ENCODE peak calls at places on chromosomes 7 and 10, in six cellular contexts. L is HCT116, J is PC-3, X is adipocyte, D is fibroblast of lung, C is Karpas-422. Q is an unnamed sample. For H3K4me1, the result is how much of the 10 kb centered on the place peaks cover.

GRCh38 chr10:6203331-6204062 is 765 bp downstream of the PFKFB3 start:
- DNase-seq in J (peak), D (peak), L (no peak), C (peak), X (peak), Q (peak)

GRCh38 chr10:77849039-77849664 is 77.4 kb downstream of the DLG5 start:
- DNase-seq in X (no peak), J (no peak), C (no peak), L (no peak), D (no peak), Q (no peak)

GRCh38 chr7:137282043-137282442 is 61.5 kb downstream of the PTN start:
- DNase-seq in J (no peak), L (no peak), X (peak), C (no peak), D (peak), Q (no peak)

GRCh38 chr7:148695953-148696352 is 2.8 kb upstream of the CUL1 start:
- DNase-seq in L (no peak), D (no peak), X (no peak), C (no peak), J (no peak), Q (no peak)

GRCh38 chr10:110535958-110536891 is 31.3 kb upstream of the SMC3 start:
- DNase-seq in D (peak), L (no peak), X (peak), C (peak), J (peak), Q (no peak)

GRCh38 chr10:121574519-121575170 is 23.6 kb downstream of the FGFR2 start:
- DNase-seq in J (no peak), X (no peak), D (no peak), C (no peak), L (no peak), Q (no peak)

GRCh38 chr7:127770870-127771269 is 118.9 kb downstream of the SND1 start:
- DNase-seq in C (no peak), D (peak), J (no peak), L (no peak), X (peak), Q (no peak)

GRCh38 chr10:21194510-21194993 is 297.4 kb upstream of the NEBL start:
- DNase-seq in C (no peak), X (no peak), D (peak), L (peak), J (peak), Q (no peak)

GRCh38 chr7:77262311-77262710 is 62.7 kb upstream of the FGL2 start:
- DNase-seq in J (no peak), X (no peak), L (no peak), C (no peak), D (no peak), Q (no peak)

GRCh38 chr10:24790599-24790998 is 66.9 kb upstream of the ARHGAP21 start:
- DNase-seq in X (no peak), C (no peak), D (no peak), J (no peak), L (no peak), Q (no peak)

GRCh38 chr7:155296006-155296787 is 1.5 kb upstream of the INSIG1 start:
- DNase-seq in J (no peak), L (no peak), D (no peak), X (no peak), C (no peak), Q (no peak)

GRCh38 chr10:75245354-75246001 is 9.7 kb upstream of the COMTD1 start:
- DNase-seq in X (no peak), L (no peak), D (no peak), C (no peak), J (peak), Q (no peak)

GRCh38 chr7:110442386-110442837 is 648.5 kb upstream of the LRRN3 start:
- DNase-seq in D (peak), J (peak), L (peak), C (peak), X (peak), Q (no peak)

GRCh38 chr7:93799750-93800357 is 90.7 kb downstream of the TFPI2 start:
- DNase-seq in C (peak), L (no peak), J (peak), X (peak), D (peak), Q (no peak)

GRCh38 chr7:116790025-116790424 is 72.4 kb upstream of the CAPZA2 start:
- DNase-seq in C (no peak), L (no peak), D (no peak), J (no peak), X (peak), Q (no peak)

GRCh38 chr7:106057962-106058901 is 53.9 kb downstream of the SYPL1 start:
- DNase-seq in C (peak), X (no peak), D (no peak), L (no peak), J (peak), Q (peak)

GRCh38 chr7:101134399-101134980 is 7.6 kb downstream of the SERPINE1 start:
- DNase-seq in C (no peak), D (peak), X (no peak), J (peak), L (no peak), Q (no peak)

GRCh38 chr7:132407764-132408163 is 168.5 kb downstream of the PLXNA4 start:
- DNase-seq in D (peak), C (no peak), L (no peak), X (no peak), J (no peak), Q (no peak)

GRCh38 chr7:132406039-132406438 is 170.2 kb downstream of the PLXNA4 start:
- DNase-seq in J (no peak), C (no peak), L (no peak), X (no peak), D (no peak), Q (no peak)

GRCh38 chr7:132412435-132412834 is 163.8 kb downstream of the PLXNA4 start:
- DNase-seq in C (no peak), X (no peak), D (no peak), J (no peak), L (no peak), Q (no peak)

GRCh38 chr7:132411142-132411541 is 165.1 kb downstream of the PLXNA4 start:
- DNase-seq in C (no peak), L (no peak), D (no peak), X (no peak), J (no peak), Q (no peak)

GRCh38 chr7:132410385-132410784 is 165.9 kb downstream of the PLXNA4 start:
- DNase-seq in D (peak), L (no peak), J (no peak), X (no peak), C (no peak), Q (no peak)
- H3K4me3 ChIP-seq in D (no peak), L (no peak), J (no peak), X (no peak), C (no peak), Q (no peak)

GRCh38 chr7:32937344-32938174 is 19.7 kb upstream of the FKBP9 start:
- DNase-seq in J (no peak), X (peak), D (peak), C (no peak), L (no peak), Q (no peak)
- H3K4me1 ChIP-seq in J (under half), X (under half), D (under half), C (under half), L (under half), Q (under half)

GRCh38 chr7:45092931-45093235 is 4.1 kb upstream of the NACAD start:
- DNase-seq in D (no peak), L (no peak), C (no peak), X (no peak), J (no peak), Q (no peak)
- H3K9ac ChIP-seq in D (no peak), L (no peak), C (no peak), X (no peak), J (no peak), Q (no peak)

GRCh38 chr10:124388476-124388822 is 30.3 kb downstream of the OAT start:
- DNase-seq in J (no peak), X (no peak), D (no peak), C (no peak), L (no peak), Q (no peak)

GRCh38 chr10:124390788-124391187 is 27.9 kb downstream of the OAT start:
- DNase-seq in D (no peak), X (no peak), L (no peak), J (no peak), C (no peak), Q (no peak)

GRCh38 chr10:124387078-124387874 is 31.4 kb downstream of the OAT start:
- DNase-seq in X (no peak), D (no peak), C (no peak), J (no peak), L (no peak), Q (no peak)

GRCh38 chr10:124388823-124389612 is 29.7 kb downstream of the OAT start:
- DNase-seq in C (peak), D (peak), X (peak), J (peak), L (peak), Q (peak)

DNA sequence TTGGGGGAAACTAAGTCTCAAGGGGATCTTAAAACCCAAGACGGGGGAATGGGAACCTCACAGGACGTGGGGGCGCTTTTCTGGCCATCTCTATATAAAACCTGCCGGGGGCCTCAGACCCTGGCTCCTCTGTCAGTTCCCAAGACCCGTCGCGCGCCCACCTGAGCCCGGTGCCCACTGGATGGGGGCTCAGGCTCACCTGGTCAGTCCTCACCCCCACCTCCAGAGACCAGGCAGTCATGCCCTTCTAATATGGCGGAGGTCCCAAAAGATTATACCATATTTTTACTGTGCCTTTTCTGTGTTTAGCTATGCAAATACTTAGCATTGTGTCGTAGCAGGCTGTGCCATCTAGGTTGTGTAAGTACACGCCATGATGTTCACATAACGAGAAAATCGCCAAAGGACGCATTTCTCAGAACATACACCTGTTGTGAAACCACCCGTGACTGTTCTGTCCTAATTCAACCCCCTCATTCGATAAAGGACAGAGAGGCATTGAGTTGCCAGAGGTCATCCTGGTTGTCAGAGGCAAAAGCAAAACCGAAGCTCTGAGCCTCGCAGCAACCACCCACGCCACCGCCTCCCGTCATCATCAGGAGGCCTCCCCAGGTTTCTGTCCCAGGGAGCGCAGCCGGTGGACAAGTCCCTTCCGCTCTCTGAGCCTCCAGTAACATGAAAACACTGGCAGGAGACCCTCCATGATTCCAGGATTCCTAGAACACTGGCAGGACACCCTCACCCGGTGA is 28.9 kb downstream of the OAT start:
- DNase-seq in D (no peak), J (no peak), L (no peak), X (no peak), C (no peak), Q (peak)
- H3K4me3 ChIP-seq in D (no peak), J (peak), L (no peak), X (no peak), C (no peak), Q (no peak)

Q was measured in kidney.